ENCODE peak calls at places on chromosomes 4 and X, in seven cellular contexts. One of them, this sample, is unnamed.

GRCh38 chr4:22237846-22238513 is 277.9 kb downstream of the ADGRA3 start:
- DNase-seq in Calu3: no peak
- DNase-seq in left lung: no peak
- DNase-seq in CD4-positive, alpha-beta memory T cell: no peak
- DNase-seq in left cardiac atrium: no peak
- DNase-seq in AG09309: no peak
- DNase-seq in activated effector memory CD4-positive, alpha-beta T cell treated with Interleukin-2 at 50 U/mL for 16 hours: no peak
- DNase-seq in this sample: peak

GRCh38 chr4:93759506-93759905 is 69.0 kb upstream of the ATOH1 start:
- DNase-seq in left cardiac atrium: no peak
- DNase-seq in AG09309: no peak
- DNase-seq in activated effector memory CD4-positive, alpha-beta T cell treated with Interleukin-2 at 50 U/mL for 16 hours: no peak
- DNase-seq in left lung: no peak
- DNase-seq in CD4-positive, alpha-beta memory T cell: no peak
- DNase-seq in Calu3: no peak
- DNase-seq in this sample: no peak

GRCh38 chr4:38762560-38762959 is 20.2 kb downstream of the TLR10 start:
- DNase-seq in CD4-positive, alpha-beta memory T cell: no peak
- DNase-seq in Calu3: no peak
- DNase-seq in left cardiac atrium: no peak
- DNase-seq in activated effector memory CD4-positive, alpha-beta T cell treated with Interleukin-2 at 50 U/mL for 16 hours: no peak
- DNase-seq in AG09309: no peak
- DNase-seq in left lung: no peak
- DNase-seq in this sample: no peak

GRCh38 chr4:106981431-106981830 is 54.7 kb downstream of the DKK2 start:
- DNase-seq in left lung: no peak
- DNase-seq in left cardiac atrium: no peak
- DNase-seq in activated effector memory CD4-positive, alpha-beta T cell treated with Interleukin-2 at 50 U/mL for 16 hours: no peak
- DNase-seq in Calu3: no peak
- DNase-seq in AG09309: no peak
- DNase-seq in CD4-positive, alpha-beta memory T cell: no peak
- DNase-seq in this sample: no peak

GRCh38 chrX:23515028-23515427 is 152.3 kb upstream of the PRDX4 start:
- DNase-seq in left cardiac atrium: no peak
- DNase-seq in CD4-positive, alpha-beta memory T cell: no peak
- DNase-seq in left lung: no peak
- DNase-seq in activated effector memory CD4-positive, alpha-beta T cell treated with Interleukin-2 at 50 U/mL for 16 hours: no peak
- DNase-seq in Calu3: no peak
- DNase-seq in AG09309: no peak
- DNase-seq in this sample: no peak

GRCh38 chr4:125191252-125191651 is 123.5 kb upstream of the FAT4 start:
- DNase-seq in Calu3: no peak
- DNase-seq in activated effector memory CD4-positive, alpha-beta T cell treated with Interleukin-2 at 50 U/mL for 16 hours: no peak
- DNase-seq in left cardiac atrium: no peak
- DNase-seq in CD4-positive, alpha-beta memory T cell: no peak
- DNase-seq in left lung: no peak
- DNase-seq in AG09309: peak
- DNase-seq in this sample: no peak

GRCh38 chrX:130173190-130173895 is 1.6 kb downstream of the RAB33A start:
- DNase-seq in left lung: no peak
- DNase-seq in left cardiac atrium: peak
- DNase-seq in AG09309: peak
- DNase-seq in Calu3: no peak
- DNase-seq in activated effector memory CD4-positive, alpha-beta T cell treated with Interleukin-2 at 50 U/mL for 16 hours: no peak
- DNase-seq in CD4-positive, alpha-beta memory T cell: no peak
- DNase-seq in this sample: no peak

GRCh38 chrX:13906103-13906502 is 89.2 kb upstream of the GPM6B start:
- DNase-seq in left lung: no peak
- DNase-seq in AG09309: no peak
- DNase-seq in activated effector memory CD4-positive, alpha-beta T cell treated with Interleukin-2 at 50 U/mL for 16 hours: no peak
- DNase-seq in Calu3: no peak
- DNase-seq in left cardiac atrium: no peak
- DNase-seq in CD4-positive, alpha-beta memory T cell: no peak
- DNase-seq in this sample: no peak

GRCh38 chr4:82528868-82529267 is 32.9 kb downstream of the TMEM150C start:
- DNase-seq in activated effector memory CD4-positive, alpha-beta T cell treated with Interleukin-2 at 50 U/mL for 16 hours: no peak
- DNase-seq in Calu3: no peak
- DNase-seq in left lung: no peak
- DNase-seq in left cardiac atrium: no peak
- DNase-seq in CD4-positive, alpha-beta memory T cell: no peak
- DNase-seq in AG09309: no peak
- DNase-seq in this sample: peak

GRCh38 chr4:26087108-26087507 is 173.1 kb downstream of the SMIM20 start:
- DNase-seq in left lung: no peak
- DNase-seq in CD4-positive, alpha-beta memory T cell: no peak
- DNase-seq in Calu3: no peak
- DNase-seq in AG09309: no peak
- DNase-seq in activated effector memory CD4-positive, alpha-beta T cell treated with Interleukin-2 at 50 U/mL for 16 hours: no peak
- DNase-seq in left cardiac atrium: no peak
- DNase-seq in this sample: no peak

GRCh38 chr4:112532267-112532666 is 16.3 kb upstream of the NEUROG2 start:
- DNase-seq in activated effector memory CD4-positive, alpha-beta T cell treated with Interleukin-2 at 50 U/mL for 16 hours: no peak
- DNase-seq in CD4-positive, alpha-beta memory T cell: no peak
- DNase-seq in left lung: no peak
- DNase-seq in left cardiac atrium: no peak
- DNase-seq in AG09309: no peak
- DNase-seq in Calu3: no peak
- DNase-seq in this sample: no peak

GRCh38 chrX:20571611-20572010 is 304.9 kb upstream of the RPS6KA3 start:
- DNase-seq in CD4-positive, alpha-beta memory T cell: no peak
- DNase-seq in activated effector memory CD4-positive, alpha-beta T cell treated with Interleukin-2 at 50 U/mL for 16 hours: no peak
- DNase-seq in left cardiac atrium: no peak
- DNase-seq in left lung: no peak
- DNase-seq in Calu3: no peak
- DNase-seq in AG09309: no peak
- DNase-seq in this sample: no peak

GRCh38 chr4:125314676-125315570 is at the start of gene FAT4:
- DNase-seq in Calu3: peak
- DNase-seq in activated effector memory CD4-positive, alpha-beta T cell treated with Interleukin-2 at 50 U/mL for 16 hours: no peak
- DNase-seq in left cardiac atrium: peak
- DNase-seq in CD4-positive, alpha-beta memory T cell: peak
- DNase-seq in AG09309: peak
- DNase-seq in left lung: peak
- DNase-seq in this sample: peak

GRCh38 chrX:153765138-153766079 is 1.4 kb downstream of the PLXNB3 start:
- DNase-seq in AG09309: no peak
- DNase-seq in left cardiac atrium: no peak
- DNase-seq in activated effector memory CD4-positive, alpha-beta T cell treated with Interleukin-2 at 50 U/mL for 16 hours: no peak
- DNase-seq in CD4-positive, alpha-beta memory T cell: no peak
- DNase-seq in left lung: peak
- DNase-seq in Calu3: peak
- DNase-seq in this sample: peak

GRCh38 chrX:130118396-130118795 is 8.1 kb upstream of the ELF4 start:
- DNase-seq in Calu3: peak
- DNase-seq in left cardiac atrium: no peak
- DNase-seq in activated effector memory CD4-positive, alpha-beta T cell treated with Interleukin-2 at 50 U/mL for 16 hours: no peak
- DNase-seq in CD4-positive, alpha-beta memory T cell: no peak
- DNase-seq in left lung: no peak
- DNase-seq in AG09309: no peak
- DNase-seq in this sample: no peak

GRCh38 chrX:108245462-108245861 is 153.9 kb downstream of the ATG4A start:
- DNase-seq in Calu3: no peak
- DNase-seq in activated effector memory CD4-positive, alpha-beta T cell treated with Interleukin-2 at 50 U/mL for 16 hours: no peak
- DNase-seq in left cardiac atrium: no peak
- DNase-seq in AG09309: no peak
- DNase-seq in left lung: no peak
- DNase-seq in CD4-positive, alpha-beta memory T cell: no peak
- DNase-seq in this sample: no peak

GRCh38 chr4:80335554-80336358 is at the start of gene CFAP299:
- DNase-seq in AG09309: peak
- DNase-seq in Calu3: peak
- DNase-seq in left cardiac atrium: peak
- DNase-seq in CD4-positive, alpha-beta memory T cell: peak
- DNase-seq in left lung: peak
- DNase-seq in activated effector memory CD4-positive, alpha-beta T cell treated with Interleukin-2 at 50 U/mL for 16 hours: no peak
- DNase-seq in this sample: peak

GRCh38 chr4:180751009-180751408 is 1492.2 kb upstream of the TENM3 start:
- DNase-seq in Calu3: no peak
- DNase-seq in AG09309: no peak
- DNase-seq in activated effector memory CD4-positive, alpha-beta T cell treated with Interleukin-2 at 50 U/mL for 16 hours: no peak
- DNase-seq in left lung: no peak
- DNase-seq in CD4-positive, alpha-beta memory T cell: no peak
- DNase-seq in left cardiac atrium: no peak
- DNase-seq in this sample: no peak

GRCh38 chrX:37825225-37825842 is 22.0 kb downstream of the DYNLT3 start:
- DNase-seq in CD4-positive, alpha-beta memory T cell: peak
- DNase-seq in Calu3: peak
- DNase-seq in AG09309: no peak
- DNase-seq in left cardiac atrium: peak
- DNase-seq in left lung: no peak
- DNase-seq in activated effector memory CD4-positive, alpha-beta T cell treated with Interleukin-2 at 50 U/mL for 16 hours: peak
- DNase-seq in this sample: peak

GRCh38 chr4:83083925-83084475 is 30.5 kb downstream of the PLAC8 start:
- DNase-seq in left cardiac atrium: peak
- DNase-seq in activated effector memory CD4-positive, alpha-beta T cell treated with Interleukin-2 at 50 U/mL for 16 hours: peak
- DNase-seq in AG09309: no peak
- DNase-seq in left lung: no peak
- DNase-seq in Calu3: no peak
- DNase-seq in CD4-positive, alpha-beta memory T cell: peak
- DNase-seq in this sample: no peak

GRCh38 chr4:146121757-146122156 is 53.8 kb upstream of the LSM6 start:
- DNase-seq in AG09309: no peak
- DNase-seq in left lung: no peak
- DNase-seq in activated effector memory CD4-positive, alpha-beta T cell treated with Interleukin-2 at 50 U/mL for 16 hours: no peak
- DNase-seq in Calu3: no peak
- DNase-seq in left cardiac atrium: no peak
- DNase-seq in CD4-positive, alpha-beta memory T cell: no peak
- DNase-seq in this sample: no peak

GRCh38 chr4:96972920-96973319 is 1133.0 kb downstream of the PDHA2 start:
- DNase-seq in CD4-positive, alpha-beta memory T cell: no peak
- DNase-seq in left cardiac atrium: no peak
- DNase-seq in Calu3: no peak
- DNase-seq in AG09309: no peak
- DNase-seq in left lung: no peak
- DNase-seq in activated effector memory CD4-positive, alpha-beta T cell treated with Interleukin-2 at 50 U/mL for 16 hours: no peak
- DNase-seq in this sample: no peak

GRCh38 chrX:8139713-8140112 is 31.4 kb downstream of the VCX2 start:
- DNase-seq in Calu3: no peak
- DNase-seq in left cardiac atrium: no peak
- DNase-seq in CD4-positive, alpha-beta memory T cell: no peak
- DNase-seq in left lung: no peak
- DNase-seq in AG09309: no peak
- DNase-seq in activated effector memory CD4-positive, alpha-beta T cell treated with Interleukin-2 at 50 U/mL for 16 hours: no peak
- DNase-seq in this sample: no peak

GRCh38 chrX:42119076-42119475 is 195.7 kb upstream of the CASK start:
- DNase-seq in activated effector memory CD4-positive, alpha-beta T cell treated with Interleukin-2 at 50 U/mL for 16 hours: no peak
- DNase-seq in AG09309: no peak
- DNase-seq in left cardiac atrium: peak
- DNase-seq in Calu3: peak
- DNase-seq in left lung: no peak
- DNase-seq in CD4-positive, alpha-beta memory T cell: no peak
- DNase-seq in this sample: peak

GRCh38 chrX:132041016-132041415 is 17.9 kb downstream of the STK26 start:
- DNase-seq in Calu3: no peak
- DNase-seq in CD4-positive, alpha-beta memory T cell: no peak
- DNase-seq in AG09309: no peak
- DNase-seq in activated effector memory CD4-positive, alpha-beta T cell treated with Interleukin-2 at 50 U/mL for 16 hours: no peak
- DNase-seq in left cardiac atrium: no peak
- DNase-seq in left lung: no peak
- DNase-seq in this sample: no peak

GRCh38 chrX:75957107-75957610 is 172.1 kb upstream of the MAGEE2 start:
- DNase-seq in left lung: no peak
- DNase-seq in left cardiac atrium: no peak
- DNase-seq in Calu3: no peak
- DNase-seq in activated effector memory CD4-positive, alpha-beta T cell treated with Interleukin-2 at 50 U/mL for 16 hours: no peak
- DNase-seq in AG09309: no peak
- DNase-seq in CD4-positive, alpha-beta memory T cell: no peak
- DNase-seq in this sample: no peak

GRCh38 chr4:8932884-8933283 is 61.2 kb upstream of the HMX1 start:
- DNase-seq in CD4-positive, alpha-beta memory T cell: no peak
- DNase-seq in Calu3: no peak
- DNase-seq in activated effector memory CD4-positive, alpha-beta T cell treated with Interleukin-2 at 50 U/mL for 16 hours: no peak
- DNase-seq in left cardiac atrium: no peak
- DNase-seq in left lung: no peak
- DNase-seq in AG09309: no peak
- DNase-seq in this sample: no peak

GRCh38 chr4:119038465-119038864 is 97.2 kb upstream of the MYOZ2 start:
- DNase-seq in AG09309: no peak
- DNase-seq in left cardiac atrium: no peak
- DNase-seq in left lung: no peak
- DNase-seq in activated effector memory CD4-positive, alpha-beta T cell treated with Interleukin-2 at 50 U/mL for 16 hours: no peak
- DNase-seq in Calu3: no peak
- DNase-seq in CD4-positive, alpha-beta memory T cell: no peak
- DNase-seq in this sample: no peak

GRCh38 chr4:10783351-10783750 is 98.8 kb upstream of the CLNK start:
- DNase-seq in activated effector memory CD4-positive, alpha-beta T cell treated with Interleukin-2 at 50 U/mL for 16 hours: no peak
- DNase-seq in left cardiac atrium: no peak
- DNase-seq in left lung: no peak
- DNase-seq in AG09309: peak
- DNase-seq in CD4-positive, alpha-beta memory T cell: no peak
- DNase-seq in Calu3: no peak
- DNase-seq in this sample: no peak

GRCh38 chr4:106766519-106766918 is 269.6 kb downstream of the DKK2 start:
- DNase-seq in activated effector memory CD4-positive, alpha-beta T cell treated with Interleukin-2 at 50 U/mL for 16 hours: no peak
- DNase-seq in Calu3: no peak
- DNase-seq in CD4-positive, alpha-beta memory T cell: no peak
- DNase-seq in left cardiac atrium: no peak
- DNase-seq in left lung: no peak
- DNase-seq in AG09309: no peak
- DNase-seq in this sample: no peak

GRCh38 chr4:14178421-14178820 is 550.9 kb upstream of the BOD1L1 start:
- DNase-seq in left cardiac atrium: no peak
- DNase-seq in AG09309: no peak
- DNase-seq in left lung: no peak
- DNase-seq in Calu3: peak
- DNase-seq in activated effector memory CD4-positive, alpha-beta T cell treated with Interleukin-2 at 50 U/mL for 16 hours: no peak
- DNase-seq in CD4-positive, alpha-beta memory T cell: no peak
- DNase-seq in this sample: no peak

GRCh38 chr4:70586841-70587240 is 5.2 kb upstream of the AMBN start:
- DNase-seq in CD4-positive, alpha-beta memory T cell: no peak
- DNase-seq in activated effector memory CD4-positive, alpha-beta T cell treated with Interleukin-2 at 50 U/mL for 16 hours: no peak
- DNase-seq in Calu3: no peak
- DNase-seq in left cardiac atrium: no peak
- DNase-seq in left lung: no peak
- DNase-seq in AG09309: no peak
- DNase-seq in this sample: no peak

This sample was measured in HepG2.